ENCODE peak calls at places on chromosome 5, in seven cellular contexts. One of them, this sample, is unnamed.

GRCh38 chr5:75053286-75054109 is 1.1 kb upstream of the GCNT4 start:
- DNase-seq in AG09309: peak
- DNase-seq in mucosa of descending colon: peak
- DNase-seq in nephron progenitor cell: peak
- DNase-seq in neural progenitor cell: peak
- DNase-seq in OCI-LY7: no peak
- DNase-seq in coronary artery: peak
- DNase-seq in this sample: peak

GRCh38 chr5:159412284-159413046 is 82.2 kb upstream of the IL12B start:
- DNase-seq in AG09309: no peak
- DNase-seq in mucosa of descending colon: peak
- DNase-seq in nephron progenitor cell: no peak
- DNase-seq in neural progenitor cell: no peak
- DNase-seq in OCI-LY7: peak
- DNase-seq in coronary artery: no peak
- DNase-seq in this sample: no peak

GRCh38 chr5:109413463-109413862 is 3.7 kb upstream of the PJA2 start:
- DNase-seq in AG09309: no peak
- DNase-seq in mucosa of descending colon: peak
- DNase-seq in nephron progenitor cell: no peak
- DNase-seq in neural progenitor cell: peak
- DNase-seq in OCI-LY7: no peak
- DNase-seq in coronary artery: no peak
- DNase-seq in this sample: peak

GRCh38 chr5:125044491-125045282 is 298.2 kb upstream of the ZNF608 start:
- DNase-seq in AG09309: no peak
- DNase-seq in mucosa of descending colon: no peak
- DNase-seq in nephron progenitor cell: no peak
- DNase-seq in neural progenitor cell: no peak
- DNase-seq in OCI-LY7: no peak
- DNase-seq in coronary artery: no peak
- DNase-seq in this sample: no peak

GRCh38 chr5:82406200-82406773 is 128.1 kb upstream of the RPS23 start:
- DNase-seq in AG09309: peak
- DNase-seq in mucosa of descending colon: no peak
- DNase-seq in nephron progenitor cell: peak
- DNase-seq in neural progenitor cell: no peak
- DNase-seq in OCI-LY7: no peak
- DNase-seq in coronary artery: no peak
- DNase-seq in this sample: peak

GRCh38 chr5:96226941-96227552 is 206.0 kb downstream of the PCSK1 start:
- DNase-seq in AG09309: peak
- DNase-seq in mucosa of descending colon: no peak
- DNase-seq in nephron progenitor cell: no peak
- DNase-seq in neural progenitor cell: peak
- DNase-seq in OCI-LY7: no peak
- DNase-seq in coronary artery: no peak
- DNase-seq in this sample: peak

GRCh38 chr5:165631235-165631634 is 2125.8 kb downstream of the MAT2B start:
- DNase-seq in AG09309: no peak
- DNase-seq in mucosa of descending colon: no peak
- DNase-seq in nephron progenitor cell: no peak
- DNase-seq in neural progenitor cell: no peak
- DNase-seq in OCI-LY7: no peak
- DNase-seq in coronary artery: no peak
- DNase-seq in this sample: no peak

GRCh38 chr5:6718161-6718681 is 5.0 kb downstream of the TENT4A start:
- DNase-seq in AG09309: no peak
- DNase-seq in mucosa of descending colon: no peak
- DNase-seq in nephron progenitor cell: no peak
- DNase-seq in neural progenitor cell: no peak
- DNase-seq in OCI-LY7: no peak
- DNase-seq in coronary artery: no peak
- DNase-seq in this sample: no peak

GRCh38 chr5:136420168-136420916 is 55.0 kb upstream of the TRPC7 start:
- DNase-seq in AG09309: no peak
- DNase-seq in mucosa of descending colon: no peak
- DNase-seq in nephron progenitor cell: peak
- DNase-seq in neural progenitor cell: no peak
- DNase-seq in OCI-LY7: no peak
- DNase-seq in coronary artery: no peak
- DNase-seq in this sample: no peak

GRCh38 chr5:76785493-76785892 is 33.3 kb upstream of the F2RL1 start:
- DNase-seq in AG09309: no peak
- DNase-seq in mucosa of descending colon: peak
- DNase-seq in nephron progenitor cell: no peak
- DNase-seq in neural progenitor cell: no peak
- DNase-seq in OCI-LY7: no peak
- DNase-seq in coronary artery: no peak
- DNase-seq in this sample: peak

GRCh38 chr5:135977375-135977928 is 22.7 kb upstream of the LECT2 start:
- DNase-seq in AG09309: peak
- DNase-seq in mucosa of descending colon: peak
- DNase-seq in nephron progenitor cell: peak
- DNase-seq in neural progenitor cell: peak
- DNase-seq in OCI-LY7: peak
- DNase-seq in coronary artery: no peak
- DNase-seq in this sample: no peak

GRCh38 chr5:87229780-87230179 is 37.9 kb upstream of the RASA1 start:
- DNase-seq in AG09309: no peak
- DNase-seq in mucosa of descending colon: no peak
- DNase-seq in nephron progenitor cell: no peak
- DNase-seq in neural progenitor cell: no peak
- DNase-seq in OCI-LY7: no peak
- DNase-seq in coronary artery: no peak
- DNase-seq in this sample: no peak

GRCh38 chr5:176550275-176550831 is 1.2 kb downstream of the CDHR2 start:
- DNase-seq in AG09309: no peak
- DNase-seq in mucosa of descending colon: peak
- DNase-seq in nephron progenitor cell: no peak
- DNase-seq in neural progenitor cell: no peak
- DNase-seq in OCI-LY7: peak
- DNase-seq in coronary artery: no peak
- DNase-seq in this sample: no peak

GRCh38 chr5:173045481-173045880 is 10.7 kb upstream of the CREBRF start:
- DNase-seq in AG09309: no peak
- DNase-seq in mucosa of descending colon: no peak
- DNase-seq in nephron progenitor cell: no peak
- DNase-seq in neural progenitor cell: no peak
- DNase-seq in OCI-LY7: no peak
- DNase-seq in coronary artery: no peak
- DNase-seq in this sample: no peak

GRCh38 chr5:143031781-143032724 is 261.9 kb downstream of the ARHGAP26 start:
- DNase-seq in AG09309: no peak
- DNase-seq in mucosa of descending colon: no peak
- DNase-seq in nephron progenitor cell: no peak
- DNase-seq in neural progenitor cell: peak
- DNase-seq in OCI-LY7: no peak
- DNase-seq in coronary artery: no peak
- DNase-seq in this sample: no peak

GRCh38 chr5:2383678-2384025 is 367.8 kb downstream of the IRX2 start:
- DNase-seq in AG09309: no peak
- DNase-seq in mucosa of descending colon: no peak
- DNase-seq in nephron progenitor cell: no peak
- DNase-seq in neural progenitor cell: no peak
- DNase-seq in OCI-LY7: no peak
- DNase-seq in coronary artery: no peak
- DNase-seq in this sample: no peak

GRCh38 chr5:2338686-2339085 is 412.8 kb downstream of the IRX2 start:
- DNase-seq in AG09309: no peak
- DNase-seq in mucosa of descending colon: no peak
- DNase-seq in nephron progenitor cell: no peak
- DNase-seq in neural progenitor cell: no peak
- DNase-seq in OCI-LY7: no peak
- DNase-seq in coronary artery: no peak
- DNase-seq in this sample: no peak

GRCh38 chr5:141040763-141041426 is 10.3 kb upstream of the PCDHB1 start:
- DNase-seq in AG09309: peak
- DNase-seq in mucosa of descending colon: peak
- DNase-seq in nephron progenitor cell: peak
- DNase-seq in neural progenitor cell: peak
- DNase-seq in OCI-LY7: peak
- DNase-seq in coronary artery: peak
- DNase-seq in this sample: peak

GRCh38 chr5:56337715-56338319 is 104.7 kb upstream of the ANKRD55 start:
- DNase-seq in AG09309: no peak
- DNase-seq in mucosa of descending colon: no peak
- DNase-seq in nephron progenitor cell: no peak
- DNase-seq in neural progenitor cell: no peak
- DNase-seq in OCI-LY7: no peak
- DNase-seq in coronary artery: no peak
- DNase-seq in this sample: no peak

GRCh38 chr5:76954383-76954763 is 1.5 kb downstream of the CRHBP start:
- DNase-seq in AG09309: no peak
- DNase-seq in mucosa of descending colon: no peak
- DNase-seq in nephron progenitor cell: peak
- DNase-seq in neural progenitor cell: peak
- DNase-seq in OCI-LY7: no peak
- DNase-seq in coronary artery: no peak
- DNase-seq in this sample: no peak

GRCh38 chr5:74294231-74294705 is 346.3 kb downstream of the ENC1 start:
- DNase-seq in AG09309: no peak
- DNase-seq in mucosa of descending colon: no peak
- DNase-seq in nephron progenitor cell: no peak
- DNase-seq in neural progenitor cell: no peak
- DNase-seq in OCI-LY7: peak
- DNase-seq in coronary artery: no peak
- DNase-seq in this sample: peak

GRCh38 chr5:108997720-108998119 is 250.0 kb downstream of the FER start:
- DNase-seq in AG09309: no peak
- DNase-seq in mucosa of descending colon: no peak
- DNase-seq in nephron progenitor cell: no peak
- DNase-seq in neural progenitor cell: no peak
- DNase-seq in OCI-LY7: no peak
- DNase-seq in coronary artery: no peak
- DNase-seq in this sample: no peak

GRCh38 chr5:40841068-40841805 is at the start of gene CARD6:
- DNase-seq in AG09309: no peak
- DNase-seq in mucosa of descending colon: peak
- DNase-seq in nephron progenitor cell: no peak
- DNase-seq in neural progenitor cell: no peak
- DNase-seq in OCI-LY7: no peak
- DNase-seq in coronary artery: no peak
- DNase-seq in this sample: peak

GRCh38 chr5:107806271-107806670 is 135.5 kb upstream of the EFNA5 start:
- DNase-seq in AG09309: no peak
- DNase-seq in mucosa of descending colon: no peak
- DNase-seq in nephron progenitor cell: no peak
- DNase-seq in neural progenitor cell: peak
- DNase-seq in OCI-LY7: no peak
- DNase-seq in coronary artery: no peak
- DNase-seq in this sample: no peak

DNA sequence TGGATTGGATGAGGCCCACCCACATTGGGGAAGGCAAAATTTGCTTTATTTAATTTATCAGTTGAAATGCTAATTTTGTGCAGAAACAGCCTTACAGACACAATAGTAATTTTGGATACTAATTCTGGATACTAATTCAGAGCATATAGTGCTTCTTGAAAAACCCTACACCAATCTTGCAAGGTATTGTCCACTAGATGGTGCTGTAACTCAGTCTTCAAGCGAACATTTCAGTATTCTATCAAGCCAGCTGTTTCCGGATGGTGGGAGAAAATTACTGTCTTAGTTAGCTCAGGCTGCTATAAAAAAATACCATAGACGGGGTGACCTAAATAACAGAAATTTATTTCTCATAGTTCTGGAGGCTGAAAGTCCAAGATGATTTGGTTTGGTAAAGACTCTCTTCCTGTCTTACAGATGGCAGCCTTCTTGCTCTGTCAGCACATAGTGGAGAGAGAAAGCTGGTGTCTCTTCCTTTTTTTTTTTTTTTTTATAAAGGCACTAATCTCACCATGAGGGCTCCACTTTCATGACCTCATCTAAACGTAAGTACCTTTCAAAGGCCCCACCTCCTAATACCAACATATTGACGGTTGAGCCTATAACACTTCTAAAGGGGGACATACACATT is 1306.5 kb upstream of the CDH9 start:
- DNase-seq in AG09309: no peak
- DNase-seq in mucosa of descending colon: no peak
- DNase-seq in nephron progenitor cell: peak
- DNase-seq in neural progenitor cell: peak
- DNase-seq in OCI-LY7: peak
- DNase-seq in coronary artery: no peak
- DNase-seq in this sample: peak
- TF ChIP-seq CTCF in AG09309: no peak
- TF ChIP-seq CTCF in mucosa of descending colon: no peak
- TF ChIP-seq CTCF in nephron progenitor cell: peak
- TF ChIP-seq CTCF in neural progenitor cell: peak
- TF ChIP-seq CTCF in OCI-LY7: peak
- TF ChIP-seq CTCF in coronary artery: no peak
- TF ChIP-seq CTCF in this sample: peak

GRCh38 chr5:112294126-112294525 is 125.0 kb downstream of the EPB41L4A start:
- DNase-seq in AG09309: no peak
- DNase-seq in mucosa of descending colon: no peak
- DNase-seq in nephron progenitor cell: no peak
- DNase-seq in neural progenitor cell: peak
- DNase-seq in OCI-LY7: no peak
- DNase-seq in coronary artery: no peak
- DNase-seq in this sample: no peak
- TF ChIP-seq CTCF in AG09309: no peak
- TF ChIP-seq CTCF in mucosa of descending colon: no peak
- TF ChIP-seq CTCF in nephron progenitor cell: no peak
- TF ChIP-seq CTCF in neural progenitor cell: no peak
- TF ChIP-seq CTCF in OCI-LY7: no peak
- TF ChIP-seq CTCF in coronary artery: no peak
- TF ChIP-seq CTCF in this sample: no peak

GRCh38 chr5:139273572-139274264 is 19.8 kb upstream of the MATR3 start:
- DNase-seq in AG09309: no peak
- DNase-seq in mucosa of descending colon: peak
- DNase-seq in nephron progenitor cell: peak
- DNase-seq in neural progenitor cell: peak
- DNase-seq in OCI-LY7: peak
- DNase-seq in coronary artery: peak
- DNase-seq in this sample: peak
- TF ChIP-seq CTCF in AG09309: no peak
- TF ChIP-seq CTCF in mucosa of descending colon: peak
- TF ChIP-seq CTCF in nephron progenitor cell: no peak
- TF ChIP-seq CTCF in neural progenitor cell: no peak
- TF ChIP-seq CTCF in OCI-LY7: peak
- TF ChIP-seq CTCF in coronary artery: no peak
- TF ChIP-seq CTCF in this sample: no peak

DNA sequence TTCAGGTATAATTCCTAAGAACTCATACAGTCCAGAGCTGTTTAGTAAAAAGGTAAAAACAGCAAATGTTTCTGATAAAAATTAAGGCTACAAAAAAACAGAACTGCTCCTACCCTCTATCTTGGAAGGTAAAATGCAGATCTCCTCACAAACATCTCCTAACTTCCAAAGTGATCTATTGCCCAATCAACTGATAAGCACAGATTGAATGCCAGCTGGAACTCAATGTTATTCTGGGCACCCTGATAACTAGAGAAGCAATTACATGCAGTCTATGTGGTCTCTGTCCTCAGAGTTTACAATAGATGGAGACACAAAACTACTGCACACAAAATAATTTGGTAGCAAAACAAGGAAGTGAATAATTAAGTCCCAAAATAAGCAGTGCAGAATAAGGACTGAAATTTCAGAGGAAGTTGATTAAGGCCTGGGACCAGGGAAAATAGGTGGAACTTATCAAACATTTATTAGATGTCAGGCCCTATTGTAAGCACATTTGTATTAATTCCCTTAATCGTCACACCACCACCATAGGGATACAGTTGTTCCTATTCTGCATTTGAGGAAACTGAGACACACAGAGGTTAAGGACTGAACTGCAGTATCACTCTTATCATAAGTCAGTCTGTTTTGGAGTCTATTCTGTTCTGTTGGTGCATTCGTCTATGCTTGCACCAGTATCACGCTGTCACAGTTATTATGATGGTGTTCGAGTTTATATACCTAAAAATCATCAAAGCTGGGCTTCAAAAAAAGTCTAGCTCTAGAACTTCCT is 102.2 kb upstream of the TARS1 start:
- DNase-seq in AG09309: no peak
- DNase-seq in mucosa of descending colon: no peak
- DNase-seq in nephron progenitor cell: no peak
- DNase-seq in neural progenitor cell: no peak
- DNase-seq in OCI-LY7: no peak
- DNase-seq in coronary artery: no peak
- DNase-seq in this sample: no peak
- TF ChIP-seq CTCF in AG09309: no peak
- TF ChIP-seq CTCF in mucosa of descending colon: no peak
- TF ChIP-seq CTCF in nephron progenitor cell: no peak
- TF ChIP-seq CTCF in neural progenitor cell: no peak
- TF ChIP-seq CTCF in OCI-LY7: no peak
- TF ChIP-seq CTCF in coronary artery: no peak
- TF ChIP-seq CTCF in this sample: no peak

This sample was measured in fibroblast of mammary gland.